ENCODE peak calls at places on chromosome 5, in four cellular contexts. W is HepG2, R is SK-N-SH, J is GM12891. U is an unnamed sample.

GRCh38 chr5:162209005-162209605 is 141.5 kb downstream of the GABRG2 start:
- DNase-seq in W (peak; percentile 25), R (peak; percentile 42), J (peak; percentile 4), U (no peak)

GRCh38 chr5:113162770-113163169 is 186.2 kb downstream of the DCP2 start:
- DNase-seq in W (no peak), R (no peak), J (no peak), U (no peak)

GRCh38 chr5:154206291-154206690 is 15.8 kb downstream of the GALNT10 start:
- DNase-seq in W (no peak), R (no peak), J (no peak), U (no peak)

GRCh38 chr5:68407312-68408239 is 192.0 kb downstream of the PIK3R1 start:
- DNase-seq in W (no peak), R (no peak), J (no peak), U (no peak)

GRCh38 chr5:10600629-10601245 is 36.9 kb downstream of the ANKRD33B start:
- DNase-seq in W (no peak), R (no peak), J (no peak), U (no peak)

GRCh38 chr5:41925555-41925946 is 470 bp downstream of the FBXO4 start:
- DNase-seq in W (peak; percentile 39), R (no peak), J (no peak), U (peak; percentile 71)

GRCh38 chr5:80198399-80198798 is 57.4 kb downstream of the SERINC5 start:
- DNase-seq in W (no peak), R (no peak), J (no peak), U (no peak)

GRCh38 chr5:181248277-181248676 is 4.6 kb upstream of the RACK1 start:
- DNase-seq in W (no peak), R (no peak), J (no peak), U (no peak)

GRCh38 chr5:76273491-76273890 is 129.6 kb upstream of the IQGAP2 start:
- DNase-seq in W (no peak), R (no peak), J (no peak), U (no peak)

GRCh38 chr5:16579142-16579541 is 37.7 kb downstream of the RETREG1 start:
- DNase-seq in W (no peak), R (peak; percentile 41), J (no peak), U (no peak)

GRCh38 chr5:7941692-7942091 is 72.7 kb downstream of the MTRR start:
- DNase-seq in W (no peak), R (no peak), J (no peak), U (no peak)

GRCh38 chr5:53431665-53432064 is 48.8 kb upstream of the FST start:
- DNase-seq in W (no peak), R (no peak), J (no peak), U (no peak)

GRCh38 chr5:116130976-116131375 is 46.2 kb downstream of the COMMD10 start:
- DNase-seq in W (no peak), R (no peak), J (no peak), U (no peak)

GRCh38 chr5:131634666-131634995 is 398 bp downstream of the RAPGEF6 start:
- DNase-seq in W (peak; percentile 65), R (peak; percentile 67), J (no peak), U (peak; percentile 52)

GRCh38 chr5:167573274-167574127 is 717.9 kb upstream of the WWC1 start:
- DNase-seq in W (no peak), R (peak; percentile 20), J (no peak), U (no peak)

GRCh38 chr5:104171958-104172357 is 609.4 kb upstream of the NUDT12 start:
- DNase-seq in W (no peak), R (no peak), J (no peak), U (no peak)

GRCh38 chr5:69295088-69295754 is 37.4 kb downstream of the CCDC125 start:
- DNase-seq in W (no peak), R (peak; percentile 25), J (no peak), U (peak; percentile 12)

GRCh38 chr5:67693956-67694564 is 497.5 kb upstream of the CD180 start:
- DNase-seq in W (no peak), R (no peak), J (no peak), U (no peak)

GRCh38 chr5:112006721-112007120 is 249.7 kb upstream of the NREP start:
- DNase-seq in W (no peak), R (no peak), J (no peak), U (no peak)

GRCh38 chr5:14039576-14039975 is 95.1 kb upstream of the DNAH5 start:
- DNase-seq in W (no peak), R (no peak), J (no peak), U (no peak)

GRCh38 chr5:34709861-34710673 is 53.9 kb downstream of the RAI14 start:
- DNase-seq in W (peak; percentile 64), R (no peak), J (no peak), U (no peak)

GRCh38 chr5:141507387-141508091 is 18.7 kb downstream of the PCDHGC5 start:
- DNase-seq in W (no peak), R (peak; percentile 66), J (no peak), U (no peak)

GRCh38 chr5:110916373-110917049 is 155.0 kb upstream of the TSLP start:
- DNase-seq in W (no peak), R (no peak), J (no peak), U (no peak)

GRCh38 chr5:33433303-33434255 is 7.2 kb upstream of the TARS1 start:
- DNase-seq in W (no peak), R (no peak), J (no peak), U (no peak)

GRCh38 chr5:150045512-150045911 is 40.8 kb downstream of the CSF1R start:
- DNase-seq in W (no peak), R (no peak), J (no peak), U (peak; percentile 30)

GRCh38 chr5:50663636-50664035 is 2.8 kb upstream of the PARP8 start:
- DNase-seq in W (no peak), R (no peak), J (no peak), U (no peak)

GRCh38 chr5:13831236-13831810 is 113.2 kb downstream of the DNAH5 start:
- DNase-seq in W (no peak), R (no peak), J (no peak), U (no peak)

GRCh38 chr5:142000709-142001484 is 11.9 kb downstream of the GNPDA1 start:
- DNase-seq in W (peak; percentile 7), R (no peak), J (no peak), U (no peak)

GRCh38 chr5:169301386-169301930 is 519 bp upstream of the SLIT3 start:
- DNase-seq in W (no peak), R (peak; percentile 32), J (no peak), U (no peak)

GRCh38 chr5:81183811-81184748 is 49.0 kb upstream of the CKMT2 start:
- DNase-seq in W (no peak), R (peak; percentile 64), J (no peak), U (no peak)

GRCh38 chr5:160925281-160925680 is 73.3 kb upstream of the ATP10B start:
- DNase-seq in W (no peak), R (no peak), J (no peak), U (no peak)

GRCh38 chr5:73901455-73901854 is 275.5 kb downstream of the ARHGEF28 start:
- DNase-seq in W (no peak), R (no peak), J (no peak), U (no peak)

GRCh38 chr5:56415356-56415765 is 182.2 kb upstream of the ANKRD55 start:
- DNase-seq in W (no peak), R (no peak), J (peak; percentile 27), U (no peak)

GRCh38 chr5:105899726-105900125 is 1771.0 kb downstream of the EFNA5 start:
- DNase-seq in W (no peak), R (no peak), J (no peak), U (no peak)

GRCh38 chr5:58113172-58113571 is 346.7 kb downstream of the PLK2 start:
- DNase-seq in W (no peak), R (no peak), J (no peak), U (no peak)

GRCh38 chr5:134100283-134101011 is 14.0 kb upstream of the TCF7 start:
- DNase-seq in W (no peak), R (peak; percentile 45), J (peak; percentile 73), U (no peak)
- TF ChIP-seq TAF1 in W (no peak), R (no peak), J (peak; percentile 6), U (no peak)

DNA sequence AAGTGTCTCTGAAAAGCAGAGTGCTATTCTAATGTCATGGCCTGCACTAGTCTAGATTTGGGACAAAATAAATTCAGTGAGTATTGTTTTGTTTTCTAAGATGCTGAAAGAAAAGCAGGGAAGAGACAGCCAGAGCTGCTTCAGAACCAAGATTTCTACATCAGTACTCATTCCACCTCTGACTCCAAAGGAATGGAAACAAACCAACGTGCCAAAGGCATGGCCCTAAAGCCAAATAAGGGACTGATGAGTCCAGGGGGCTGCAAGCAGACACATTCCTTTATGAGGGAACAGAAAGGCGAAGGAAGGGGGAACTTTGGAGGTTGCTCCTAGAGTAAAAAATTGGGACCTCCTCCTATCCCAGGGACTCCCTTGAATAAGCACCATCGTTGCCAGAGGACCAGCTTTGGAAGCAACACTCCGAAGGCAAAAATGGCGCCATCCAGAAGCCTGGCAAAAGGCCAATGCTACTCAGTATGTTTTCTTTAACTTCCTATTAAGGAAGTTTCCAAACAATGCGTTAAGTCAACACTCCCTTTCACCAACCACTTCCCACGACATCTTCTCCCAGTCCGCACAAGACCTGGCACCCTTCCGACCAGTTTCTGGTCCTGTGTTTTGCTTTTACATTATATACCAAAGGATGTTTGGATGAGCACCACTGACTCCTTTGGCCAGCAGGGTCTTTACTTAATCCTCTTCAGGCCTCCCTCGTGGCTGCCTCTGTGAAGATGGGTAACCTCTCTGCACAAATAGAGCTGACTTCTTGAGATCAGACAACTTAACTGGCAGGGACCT is 31.6 kb downstream of the ADAM19 start:
- DNase-seq in W (no peak), R (no peak), J (no peak), U (no peak)
- TF ChIP-seq TAF1 in W (no peak), R (no peak), J (no peak), U (no peak)

GRCh38 chr5:179696605-179697004 is 2.2 kb upstream of the CANX start:
- DNase-seq in W (no peak), R (no peak), J (no peak), U (no peak)

GRCh38 chr5:179697993-179698934 is 503 bp upstream of the CANX start:
- DNase-seq in W (peak; percentile 98), R (peak; percentile 100), J (peak; percentile 96), U (peak; percentile 97)

GRCh38 chr5:179694561-179694960 is 4.2 kb upstream of the CANX start:
- DNase-seq in W (no peak), R (no peak), J (no peak), U (no peak)

GRCh38 chr5:179698935-179699639 is at the start of gene CANX:
- DNase-seq in W (no peak), R (no peak), J (no peak), U (peak; percentile 49)

DNA sequence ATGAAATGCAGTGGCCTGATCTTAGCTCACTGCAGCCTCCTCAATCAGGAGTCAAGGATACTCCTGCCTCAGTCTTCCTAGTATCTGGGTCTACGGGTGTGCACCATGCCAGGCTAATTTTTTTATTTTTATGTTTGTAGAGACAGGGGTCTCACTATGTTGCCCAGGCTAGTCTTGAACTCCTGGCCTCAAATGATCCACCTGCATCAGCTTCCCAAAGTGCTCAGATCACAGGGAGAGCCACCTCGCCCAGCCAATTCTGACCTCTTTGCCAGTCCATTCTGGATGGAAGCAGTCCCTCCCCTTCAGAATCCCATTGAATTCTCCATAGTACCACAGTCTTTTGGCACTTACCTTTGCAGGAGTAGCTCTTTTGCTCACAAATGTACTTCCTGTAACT is 1.7 kb upstream of the CANX start:
- DNase-seq in W (no peak), R (no peak), J (no peak), U (no peak)
- TF ChIP-seq TAF1 in W (no peak), R (no peak), J (no peak), U (no peak)

DNA sequence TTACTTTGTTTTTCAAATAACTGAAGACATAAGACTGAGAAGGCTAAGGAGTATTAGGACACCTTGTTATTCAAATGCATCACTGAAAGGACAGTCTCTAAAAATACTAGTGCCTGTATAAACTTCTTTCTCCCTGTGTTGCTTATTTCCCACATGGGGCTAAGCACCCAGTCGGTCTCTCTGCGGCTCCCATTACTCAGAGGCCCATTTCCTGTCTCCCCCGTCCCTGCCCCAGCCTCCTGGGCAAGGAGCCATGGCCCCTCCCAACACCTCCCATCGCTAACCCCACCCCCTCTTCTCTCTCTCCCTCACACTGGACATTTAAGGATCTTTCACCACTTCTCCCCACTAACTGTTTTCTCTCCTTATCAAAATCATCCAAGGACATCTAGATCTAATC is 81.9 kb downstream of the EBF1 start:
- DNase-seq in W (no peak), R (peak; percentile 43), J (no peak), U (peak; percentile 53)
- TF ChIP-seq TAF1 in W (no peak), R (no peak), J (no peak), U (no peak)